ENCODE peak calls at places on chromosomes 5 and 9, in nine cellular contexts. One of them, this sample, is unnamed.

GRCh38 chr5:168327994-168328393 is 36.5 kb downstream of the WWC1 start:
- DNase-seq in activated T-helper 1 cell treated with anti-CD3 and anti-CD28 coated beads, Interleukin-12 subunit alpha, Interleukin-12 subunit beta, Interleukin-2, Interleukin-4 antibody, amounts not matched to agents 30 ng/mL and 10 ng/mL and 1 ng/mL, durations not matched to agents 14 hours and 24 hours and 36 hours: no peak
- DNase-seq in posterior cingulate gyrus: no peak
- DNase-seq in glutamatergic neuron: no peak
- DNase-seq in Kasumi-1: no peak
- DNase-seq in T-helper 2 cell: no peak
- DNase-seq in iPS-NIHi11: no peak
- DNase-seq in frontal cortex: no peak
- DNase-seq in NCI-H1092 treated with DMSO at 0.1 percent for 48 hours: no peak
- DNase-seq in this sample: no peak

GRCh38 chr5:157390179-157390923 is 69.7 kb upstream of the NIPAL4 start:
- DNase-seq in iPS-NIHi11: no peak
- DNase-seq in frontal cortex: no peak
- DNase-seq in NCI-H1092 treated with DMSO at 0.1 percent for 48 hours: no peak
- DNase-seq in glutamatergic neuron: no peak
- DNase-seq in Kasumi-1: no peak
- DNase-seq in activated T-helper 1 cell treated with anti-CD3 and anti-CD28 coated beads, Interleukin-12 subunit alpha, Interleukin-12 subunit beta, Interleukin-2, Interleukin-4 antibody, amounts not matched to agents 30 ng/mL and 10 ng/mL and 1 ng/mL, durations not matched to agents 14 hours and 24 hours and 36 hours: peak
- DNase-seq in T-helper 2 cell: peak
- DNase-seq in posterior cingulate gyrus: no peak
- DNase-seq in this sample: no peak

GRCh38 chr5:1521054-1521453 is 2.7 kb downstream of the LPCAT1 start:
- DNase-seq in NCI-H1092 treated with DMSO at 0.1 percent for 48 hours: no peak
- DNase-seq in Kasumi-1: no peak
- DNase-seq in T-helper 2 cell: no peak
- DNase-seq in glutamatergic neuron: no peak
- DNase-seq in posterior cingulate gyrus: no peak
- DNase-seq in activated T-helper 1 cell treated with anti-CD3 and anti-CD28 coated beads, Interleukin-12 subunit alpha, Interleukin-12 subunit beta, Interleukin-2, Interleukin-4 antibody, amounts not matched to agents 30 ng/mL and 10 ng/mL and 1 ng/mL, durations not matched to agents 14 hours and 24 hours and 36 hours: no peak
- DNase-seq in iPS-NIHi11: no peak
- DNase-seq in frontal cortex: no peak
- DNase-seq in this sample: no peak

GRCh38 chr5:141874262-141874964 is 3.8 kb downstream of the PCDH1 start:
- DNase-seq in T-helper 2 cell: no peak
- DNase-seq in frontal cortex: no peak
- DNase-seq in Kasumi-1: no peak
- DNase-seq in glutamatergic neuron: no peak
- DNase-seq in posterior cingulate gyrus: no peak
- DNase-seq in activated T-helper 1 cell treated with anti-CD3 and anti-CD28 coated beads, Interleukin-12 subunit alpha, Interleukin-12 subunit beta, Interleukin-2, Interleukin-4 antibody, amounts not matched to agents 30 ng/mL and 10 ng/mL and 1 ng/mL, durations not matched to agents 14 hours and 24 hours and 36 hours: no peak
- DNase-seq in NCI-H1092 treated with DMSO at 0.1 percent for 48 hours: no peak
- DNase-seq in iPS-NIHi11: no peak
- DNase-seq in this sample: no peak

GRCh38 chr5:123810253-123810652 is 298.3 kb downstream of the CSNK1G3 start:
- DNase-seq in T-helper 2 cell: no peak
- DNase-seq in Kasumi-1: no peak
- DNase-seq in glutamatergic neuron: no peak
- DNase-seq in NCI-H1092 treated with DMSO at 0.1 percent for 48 hours: no peak
- DNase-seq in posterior cingulate gyrus: no peak
- DNase-seq in iPS-NIHi11: no peak
- DNase-seq in frontal cortex: no peak
- DNase-seq in activated T-helper 1 cell treated with anti-CD3 and anti-CD28 coated beads, Interleukin-12 subunit alpha, Interleukin-12 subunit beta, Interleukin-2, Interleukin-4 antibody, amounts not matched to agents 30 ng/mL and 10 ng/mL and 1 ng/mL, durations not matched to agents 14 hours and 24 hours and 36 hours: no peak
- DNase-seq in this sample: no peak

GRCh38 chr9:86082870-86083269 is 16.5 kb downstream of the GOLM1 start:
- DNase-seq in glutamatergic neuron: no peak
- DNase-seq in T-helper 2 cell: no peak
- DNase-seq in activated T-helper 1 cell treated with anti-CD3 and anti-CD28 coated beads, Interleukin-12 subunit alpha, Interleukin-12 subunit beta, Interleukin-2, Interleukin-4 antibody, amounts not matched to agents 30 ng/mL and 10 ng/mL and 1 ng/mL, durations not matched to agents 14 hours and 24 hours and 36 hours: no peak
- DNase-seq in Kasumi-1: no peak
- DNase-seq in posterior cingulate gyrus: no peak
- DNase-seq in NCI-H1092 treated with DMSO at 0.1 percent for 48 hours: peak
- DNase-seq in iPS-NIHi11: no peak
- DNase-seq in frontal cortex: no peak
- DNase-seq in this sample: no peak

GRCh38 chr9:136358888-136359287 is 4.7 kb downstream of the DNLZ start:
- DNase-seq in NCI-H1092 treated with DMSO at 0.1 percent for 48 hours: no peak
- DNase-seq in activated T-helper 1 cell treated with anti-CD3 and anti-CD28 coated beads, Interleukin-12 subunit alpha, Interleukin-12 subunit beta, Interleukin-2, Interleukin-4 antibody, amounts not matched to agents 30 ng/mL and 10 ng/mL and 1 ng/mL, durations not matched to agents 14 hours and 24 hours and 36 hours: no peak
- DNase-seq in glutamatergic neuron: no peak
- DNase-seq in T-helper 2 cell: no peak
- DNase-seq in iPS-NIHi11: no peak
- DNase-seq in Kasumi-1: no peak
- DNase-seq in posterior cingulate gyrus: no peak
- DNase-seq in frontal cortex: no peak
- DNase-seq in this sample: no peak

GRCh38 chr5:177980776-177981175 is 15.3 kb downstream of the PROP1 start:
- DNase-seq in iPS-NIHi11: peak
- DNase-seq in glutamatergic neuron: no peak
- DNase-seq in posterior cingulate gyrus: peak
- DNase-seq in NCI-H1092 treated with DMSO at 0.1 percent for 48 hours: no peak
- DNase-seq in activated T-helper 1 cell treated with anti-CD3 and anti-CD28 coated beads, Interleukin-12 subunit alpha, Interleukin-12 subunit beta, Interleukin-2, Interleukin-4 antibody, amounts not matched to agents 30 ng/mL and 10 ng/mL and 1 ng/mL, durations not matched to agents 14 hours and 24 hours and 36 hours: no peak
- DNase-seq in T-helper 2 cell: no peak
- DNase-seq in Kasumi-1: no peak
- DNase-seq in frontal cortex: peak
- DNase-seq in this sample: no peak

GRCh38 chr9:124388275-124389048 is 26.8 kb downstream of the PSMB7 start:
- DNase-seq in glutamatergic neuron: no peak
- DNase-seq in NCI-H1092 treated with DMSO at 0.1 percent for 48 hours: no peak
- DNase-seq in activated T-helper 1 cell treated with anti-CD3 and anti-CD28 coated beads, Interleukin-12 subunit alpha, Interleukin-12 subunit beta, Interleukin-2, Interleukin-4 antibody, amounts not matched to agents 30 ng/mL and 10 ng/mL and 1 ng/mL, durations not matched to agents 14 hours and 24 hours and 36 hours: no peak
- DNase-seq in iPS-NIHi11: no peak
- DNase-seq in posterior cingulate gyrus: no peak
- DNase-seq in Kasumi-1: no peak
- DNase-seq in frontal cortex: no peak
- DNase-seq in T-helper 2 cell: no peak
- DNase-seq in this sample: no peak

GRCh38 chr5:54874337-54875021 is 110.9 kb downstream of the ESM1 start:
- DNase-seq in posterior cingulate gyrus: no peak
- DNase-seq in activated T-helper 1 cell treated with anti-CD3 and anti-CD28 coated beads, Interleukin-12 subunit alpha, Interleukin-12 subunit beta, Interleukin-2, Interleukin-4 antibody, amounts not matched to agents 30 ng/mL and 10 ng/mL and 1 ng/mL, durations not matched to agents 14 hours and 24 hours and 36 hours: no peak
- DNase-seq in Kasumi-1: peak
- DNase-seq in glutamatergic neuron: peak
- DNase-seq in iPS-NIHi11: no peak
- DNase-seq in T-helper 2 cell: no peak
- DNase-seq in frontal cortex: no peak
- DNase-seq in NCI-H1092 treated with DMSO at 0.1 percent for 48 hours: no peak
- DNase-seq in this sample: no peak

GRCh38 chr5:177154003-177154643 is 20.6 kb downstream of the NSD1 start:
- DNase-seq in glutamatergic neuron: no peak
- DNase-seq in frontal cortex: no peak
- DNase-seq in T-helper 2 cell: no peak
- DNase-seq in activated T-helper 1 cell treated with anti-CD3 and anti-CD28 coated beads, Interleukin-12 subunit alpha, Interleukin-12 subunit beta, Interleukin-2, Interleukin-4 antibody, amounts not matched to agents 30 ng/mL and 10 ng/mL and 1 ng/mL, durations not matched to agents 14 hours and 24 hours and 36 hours: no peak
- DNase-seq in iPS-NIHi11: no peak
- DNase-seq in Kasumi-1: no peak
- DNase-seq in posterior cingulate gyrus: no peak
- DNase-seq in NCI-H1092 treated with DMSO at 0.1 percent for 48 hours: no peak
- DNase-seq in this sample: no peak

GRCh38 chr9:132637351-132637750 is 32.4 kb downstream of the DDX31 start:
- DNase-seq in frontal cortex: no peak
- DNase-seq in iPS-NIHi11: no peak
- DNase-seq in T-helper 2 cell: no peak
- DNase-seq in glutamatergic neuron: peak
- DNase-seq in activated T-helper 1 cell treated with anti-CD3 and anti-CD28 coated beads, Interleukin-12 subunit alpha, Interleukin-12 subunit beta, Interleukin-2, Interleukin-4 antibody, amounts not matched to agents 30 ng/mL and 10 ng/mL and 1 ng/mL, durations not matched to agents 14 hours and 24 hours and 36 hours: no peak
- DNase-seq in posterior cingulate gyrus: no peak
- DNase-seq in Kasumi-1: no peak
- DNase-seq in NCI-H1092 treated with DMSO at 0.1 percent for 48 hours: peak
- DNase-seq in this sample: no peak

GRCh38 chr5:127111112-127111511 is 37.8 kb upstream of the C5orf63 start:
- DNase-seq in posterior cingulate gyrus: no peak
- DNase-seq in iPS-NIHi11: no peak
- DNase-seq in NCI-H1092 treated with DMSO at 0.1 percent for 48 hours: no peak
- DNase-seq in activated T-helper 1 cell treated with anti-CD3 and anti-CD28 coated beads, Interleukin-12 subunit alpha, Interleukin-12 subunit beta, Interleukin-2, Interleukin-4 antibody, amounts not matched to agents 30 ng/mL and 10 ng/mL and 1 ng/mL, durations not matched to agents 14 hours and 24 hours and 36 hours: no peak
- DNase-seq in glutamatergic neuron: no peak
- DNase-seq in T-helper 2 cell: no peak
- DNase-seq in Kasumi-1: no peak
- DNase-seq in frontal cortex: no peak
- DNase-seq in this sample: no peak

GRCh38 chr5:170857066-170857465 is 4.8 kb upstream of the RANBP17 start:
- DNase-seq in Kasumi-1: no peak
- DNase-seq in iPS-NIHi11: no peak
- DNase-seq in frontal cortex: no peak
- DNase-seq in glutamatergic neuron: no peak
- DNase-seq in activated T-helper 1 cell treated with anti-CD3 and anti-CD28 coated beads, Interleukin-12 subunit alpha, Interleukin-12 subunit beta, Interleukin-2, Interleukin-4 antibody, amounts not matched to agents 30 ng/mL and 10 ng/mL and 1 ng/mL, durations not matched to agents 14 hours and 24 hours and 36 hours: no peak
- DNase-seq in NCI-H1092 treated with DMSO at 0.1 percent for 48 hours: no peak
- DNase-seq in T-helper 2 cell: no peak
- DNase-seq in posterior cingulate gyrus: no peak
- DNase-seq in this sample: no peak

GRCh38 chr5:134070979-134071849 is 43.3 kb upstream of the TCF7 start:
- DNase-seq in NCI-H1092 treated with DMSO at 0.1 percent for 48 hours: no peak
- DNase-seq in activated T-helper 1 cell treated with anti-CD3 and anti-CD28 coated beads, Interleukin-12 subunit alpha, Interleukin-12 subunit beta, Interleukin-2, Interleukin-4 antibody, amounts not matched to agents 30 ng/mL and 10 ng/mL and 1 ng/mL, durations not matched to agents 14 hours and 24 hours and 36 hours: no peak
- DNase-seq in Kasumi-1: no peak
- DNase-seq in glutamatergic neuron: peak
- DNase-seq in frontal cortex: peak
- DNase-seq in T-helper 2 cell: no peak
- DNase-seq in iPS-NIHi11: peak
- DNase-seq in posterior cingulate gyrus: no peak
- DNase-seq in this sample: no peak

GRCh38 chr5:122498163-122498562 is 186.1 kb downstream of the SNCAIP start:
- DNase-seq in iPS-NIHi11: peak
- DNase-seq in posterior cingulate gyrus: no peak
- DNase-seq in frontal cortex: peak
- DNase-seq in glutamatergic neuron: peak
- DNase-seq in NCI-H1092 treated with DMSO at 0.1 percent for 48 hours: no peak
- DNase-seq in Kasumi-1: no peak
- DNase-seq in T-helper 2 cell: no peak
- DNase-seq in activated T-helper 1 cell treated with anti-CD3 and anti-CD28 coated beads, Interleukin-12 subunit alpha, Interleukin-12 subunit beta, Interleukin-2, Interleukin-4 antibody, amounts not matched to agents 30 ng/mL and 10 ng/mL and 1 ng/mL, durations not matched to agents 14 hours and 24 hours and 36 hours: no peak
- DNase-seq in this sample: no peak

GRCh38 chr5:72842816-72843215 is 26.4 kb downstream of the TNPO1 start:
- DNase-seq in T-helper 2 cell: no peak
- DNase-seq in glutamatergic neuron: no peak
- DNase-seq in iPS-NIHi11: no peak
- DNase-seq in frontal cortex: no peak
- DNase-seq in Kasumi-1: peak
- DNase-seq in NCI-H1092 treated with DMSO at 0.1 percent for 48 hours: no peak
- DNase-seq in activated T-helper 1 cell treated with anti-CD3 and anti-CD28 coated beads, Interleukin-12 subunit alpha, Interleukin-12 subunit beta, Interleukin-2, Interleukin-4 antibody, amounts not matched to agents 30 ng/mL and 10 ng/mL and 1 ng/mL, durations not matched to agents 14 hours and 24 hours and 36 hours: no peak
- DNase-seq in posterior cingulate gyrus: no peak
- DNase-seq in this sample: no peak

GRCh38 chr9:130242270-130243014 is 23.1 kb upstream of the HMCN2 start:
- DNase-seq in glutamatergic neuron: no peak
- DNase-seq in NCI-H1092 treated with DMSO at 0.1 percent for 48 hours: no peak
- DNase-seq in iPS-NIHi11: no peak
- DNase-seq in frontal cortex: no peak
- DNase-seq in posterior cingulate gyrus: no peak
- DNase-seq in activated T-helper 1 cell treated with anti-CD3 and anti-CD28 coated beads, Interleukin-12 subunit alpha, Interleukin-12 subunit beta, Interleukin-2, Interleukin-4 antibody, amounts not matched to agents 30 ng/mL and 10 ng/mL and 1 ng/mL, durations not matched to agents 14 hours and 24 hours and 36 hours: no peak
- DNase-seq in T-helper 2 cell: no peak
- DNase-seq in Kasumi-1: no peak
- DNase-seq in this sample: no peak

GRCh38 chr5:143679777-143680176 is 132.2 kb upstream of the HMHB1 start:
- DNase-seq in glutamatergic neuron: no peak
- DNase-seq in NCI-H1092 treated with DMSO at 0.1 percent for 48 hours: no peak
- DNase-seq in T-helper 2 cell: no peak
- DNase-seq in iPS-NIHi11: no peak
- DNase-seq in Kasumi-1: no peak
- DNase-seq in activated T-helper 1 cell treated with anti-CD3 and anti-CD28 coated beads, Interleukin-12 subunit alpha, Interleukin-12 subunit beta, Interleukin-2, Interleukin-4 antibody, amounts not matched to agents 30 ng/mL and 10 ng/mL and 1 ng/mL, durations not matched to agents 14 hours and 24 hours and 36 hours: no peak
- DNase-seq in frontal cortex: no peak
- DNase-seq in posterior cingulate gyrus: no peak
- DNase-seq in this sample: no peak

GRCh38 chr5:55601209-55601618 is 66.5 kb upstream of the PLPP1 start:
- DNase-seq in T-helper 2 cell: no peak
- DNase-seq in glutamatergic neuron: no peak
- DNase-seq in activated T-helper 1 cell treated with anti-CD3 and anti-CD28 coated beads, Interleukin-12 subunit alpha, Interleukin-12 subunit beta, Interleukin-2, Interleukin-4 antibody, amounts not matched to agents 30 ng/mL and 10 ng/mL and 1 ng/mL, durations not matched to agents 14 hours and 24 hours and 36 hours: no peak
- DNase-seq in NCI-H1092 treated with DMSO at 0.1 percent for 48 hours: peak
- DNase-seq in posterior cingulate gyrus: peak
- DNase-seq in frontal cortex: peak
- DNase-seq in Kasumi-1: peak
- DNase-seq in iPS-NIHi11: peak
- DNase-seq in this sample: peak

GRCh38 chr5:6056280-6056679 is 322.1 kb downstream of the MED10 start:
- DNase-seq in glutamatergic neuron: no peak
- DNase-seq in T-helper 2 cell: no peak
- DNase-seq in activated T-helper 1 cell treated with anti-CD3 and anti-CD28 coated beads, Interleukin-12 subunit alpha, Interleukin-12 subunit beta, Interleukin-2, Interleukin-4 antibody, amounts not matched to agents 30 ng/mL and 10 ng/mL and 1 ng/mL, durations not matched to agents 14 hours and 24 hours and 36 hours: no peak
- DNase-seq in iPS-NIHi11: no peak
- DNase-seq in posterior cingulate gyrus: no peak
- DNase-seq in Kasumi-1: no peak
- DNase-seq in frontal cortex: no peak
- DNase-seq in NCI-H1092 treated with DMSO at 0.1 percent for 48 hours: no peak
- DNase-seq in this sample: no peak

GRCh38 chr5:178104492-178104891 is 8.8 kb upstream of the N4BP3 start:
- DNase-seq in glutamatergic neuron: no peak
- DNase-seq in frontal cortex: no peak
- DNase-seq in activated T-helper 1 cell treated with anti-CD3 and anti-CD28 coated beads, Interleukin-12 subunit alpha, Interleukin-12 subunit beta, Interleukin-2, Interleukin-4 antibody, amounts not matched to agents 30 ng/mL and 10 ng/mL and 1 ng/mL, durations not matched to agents 14 hours and 24 hours and 36 hours: no peak
- DNase-seq in Kasumi-1: no peak
- DNase-seq in T-helper 2 cell: no peak
- DNase-seq in iPS-NIHi11: no peak
- DNase-seq in NCI-H1092 treated with DMSO at 0.1 percent for 48 hours: no peak
- DNase-seq in posterior cingulate gyrus: no peak
- DNase-seq in this sample: no peak

GRCh38 chr9:130214921-130215320 is 42.7 kb downstream of the NCS1 start:
- DNase-seq in iPS-NIHi11: no peak
- DNase-seq in Kasumi-1: no peak
- DNase-seq in posterior cingulate gyrus: no peak
- DNase-seq in glutamatergic neuron: no peak
- DNase-seq in activated T-helper 1 cell treated with anti-CD3 and anti-CD28 coated beads, Interleukin-12 subunit alpha, Interleukin-12 subunit beta, Interleukin-2, Interleukin-4 antibody, amounts not matched to agents 30 ng/mL and 10 ng/mL and 1 ng/mL, durations not matched to agents 14 hours and 24 hours and 36 hours: no peak
- DNase-seq in NCI-H1092 treated with DMSO at 0.1 percent for 48 hours: no peak
- DNase-seq in frontal cortex: no peak
- DNase-seq in T-helper 2 cell: no peak
- DNase-seq in this sample: no peak

GRCh38 chr9:71504636-71505035 is 263.7 kb downstream of the CEMIP2 start:
- DNase-seq in iPS-NIHi11: no peak
- DNase-seq in glutamatergic neuron: no peak
- DNase-seq in T-helper 2 cell: no peak
- DNase-seq in posterior cingulate gyrus: no peak
- DNase-seq in frontal cortex: no peak
- DNase-seq in NCI-H1092 treated with DMSO at 0.1 percent for 48 hours: no peak
- DNase-seq in activated T-helper 1 cell treated with anti-CD3 and anti-CD28 coated beads, Interleukin-12 subunit alpha, Interleukin-12 subunit beta, Interleukin-2, Interleukin-4 antibody, amounts not matched to agents 30 ng/mL and 10 ng/mL and 1 ng/mL, durations not matched to agents 14 hours and 24 hours and 36 hours: no peak
- DNase-seq in Kasumi-1: no peak
- DNase-seq in this sample: no peak

GRCh38 chr5:26329562-26330189 is 708.7 kb downstream of the CDH9 start:
- DNase-seq in T-helper 2 cell: no peak
- DNase-seq in glutamatergic neuron: no peak
- DNase-seq in activated T-helper 1 cell treated with anti-CD3 and anti-CD28 coated beads, Interleukin-12 subunit alpha, Interleukin-12 subunit beta, Interleukin-2, Interleukin-4 antibody, amounts not matched to agents 30 ng/mL and 10 ng/mL and 1 ng/mL, durations not matched to agents 14 hours and 24 hours and 36 hours: no peak
- DNase-seq in NCI-H1092 treated with DMSO at 0.1 percent for 48 hours: peak
- DNase-seq in Kasumi-1: peak
- DNase-seq in posterior cingulate gyrus: no peak
- DNase-seq in frontal cortex: peak
- DNase-seq in iPS-NIHi11: peak
- DNase-seq in this sample: no peak

GRCh38 chr9:33686942-33687341 is 108.4 kb upstream of the PRSS3 start:
- DNase-seq in glutamatergic neuron: no peak
- DNase-seq in Kasumi-1: no peak
- DNase-seq in activated T-helper 1 cell treated with anti-CD3 and anti-CD28 coated beads, Interleukin-12 subunit alpha, Interleukin-12 subunit beta, Interleukin-2, Interleukin-4 antibody, amounts not matched to agents 30 ng/mL and 10 ng/mL and 1 ng/mL, durations not matched to agents 14 hours and 24 hours and 36 hours: no peak
- DNase-seq in iPS-NIHi11: no peak
- DNase-seq in NCI-H1092 treated with DMSO at 0.1 percent for 48 hours: peak
- DNase-seq in posterior cingulate gyrus: no peak
- DNase-seq in T-helper 2 cell: no peak
- DNase-seq in frontal cortex: no peak
- DNase-seq in this sample: no peak

GRCh38 chr5:180088561-180088960 is 17.0 kb upstream of the RNF130 start:
- DNase-seq in glutamatergic neuron: no peak
- DNase-seq in activated T-helper 1 cell treated with anti-CD3 and anti-CD28 coated beads, Interleukin-12 subunit alpha, Interleukin-12 subunit beta, Interleukin-2, Interleukin-4 antibody, amounts not matched to agents 30 ng/mL and 10 ng/mL and 1 ng/mL, durations not matched to agents 14 hours and 24 hours and 36 hours: no peak
- DNase-seq in Kasumi-1: no peak
- DNase-seq in T-helper 2 cell: no peak
- DNase-seq in NCI-H1092 treated with DMSO at 0.1 percent for 48 hours: no peak
- DNase-seq in frontal cortex: no peak
- DNase-seq in iPS-NIHi11: no peak
- DNase-seq in posterior cingulate gyrus: no peak
- DNase-seq in this sample: no peak

GRCh38 chr9:90340421-90340820 is 302.2 kb downstream of the DIRAS2 start:
- DNase-seq in frontal cortex: no peak
- DNase-seq in activated T-helper 1 cell treated with anti-CD3 and anti-CD28 coated beads, Interleukin-12 subunit alpha, Interleukin-12 subunit beta, Interleukin-2, Interleukin-4 antibody, amounts not matched to agents 30 ng/mL and 10 ng/mL and 1 ng/mL, durations not matched to agents 14 hours and 24 hours and 36 hours: no peak
- DNase-seq in iPS-NIHi11: no peak
- DNase-seq in Kasumi-1: no peak
- DNase-seq in glutamatergic neuron: no peak
- DNase-seq in posterior cingulate gyrus: no peak
- DNase-seq in NCI-H1092 treated with DMSO at 0.1 percent for 48 hours: no peak
- DNase-seq in T-helper 2 cell: no peak
- DNase-seq in this sample: no peak

GRCh38 chr5:151157426-151158286 is at the start of gene ANXA6:
- DNase-seq in NCI-H1092 treated with DMSO at 0.1 percent for 48 hours: peak
- DNase-seq in iPS-NIHi11: peak
- DNase-seq in activated T-helper 1 cell treated with anti-CD3 and anti-CD28 coated beads, Interleukin-12 subunit alpha, Interleukin-12 subunit beta, Interleukin-2, Interleukin-4 antibody, amounts not matched to agents 30 ng/mL and 10 ng/mL and 1 ng/mL, durations not matched to agents 14 hours and 24 hours and 36 hours: peak
- DNase-seq in glutamatergic neuron: peak
- DNase-seq in T-helper 2 cell: peak
- DNase-seq in Kasumi-1: peak
- DNase-seq in frontal cortex: peak
- DNase-seq in posterior cingulate gyrus: peak
- DNase-seq in this sample: peak

GRCh38 chr5:156971415-156971814 is 8.4 kb upstream of the TIMD4 start:
- DNase-seq in frontal cortex: no peak
- DNase-seq in glutamatergic neuron: no peak
- DNase-seq in activated T-helper 1 cell treated with anti-CD3 and anti-CD28 coated beads, Interleukin-12 subunit alpha, Interleukin-12 subunit beta, Interleukin-2, Interleukin-4 antibody, amounts not matched to agents 30 ng/mL and 10 ng/mL and 1 ng/mL, durations not matched to agents 14 hours and 24 hours and 36 hours: no peak
- DNase-seq in Kasumi-1: no peak
- DNase-seq in T-helper 2 cell: no peak
- DNase-seq in NCI-H1092 treated with DMSO at 0.1 percent for 48 hours: no peak
- DNase-seq in iPS-NIHi11: no peak
- DNase-seq in posterior cingulate gyrus: no peak
- DNase-seq in this sample: no peak

GRCh38 chr5:113020461-113021273 is 44.1 kb downstream of the DCP2 start:
- DNase-seq in posterior cingulate gyrus: no peak
- DNase-seq in NCI-H1092 treated with DMSO at 0.1 percent for 48 hours: no peak
- DNase-seq in Kasumi-1: no peak
- DNase-seq in iPS-NIHi11: no peak
- DNase-seq in frontal cortex: no peak
- DNase-seq in T-helper 2 cell: peak
- DNase-seq in glutamatergic neuron: no peak
- DNase-seq in activated T-helper 1 cell treated with anti-CD3 and anti-CD28 coated beads, Interleukin-12 subunit alpha, Interleukin-12 subunit beta, Interleukin-2, Interleukin-4 antibody, amounts not matched to agents 30 ng/mL and 10 ng/mL and 1 ng/mL, durations not matched to agents 14 hours and 24 hours and 36 hours: no peak
- DNase-seq in this sample: no peak